ENCODE peak calls at places on chromosomes 7 and 10, in six cellular contexts. One of them, this sample, is unnamed.

GRCh38 chr7:159125944-159126248 is 18.8 kb downstream of the VIPR2 start:
- DNase-seq in colonic mucosa: no peak
- DNase-seq in fibroblast of lung: no peak
- DNase-seq in fibroblast of the aortic adventitia: no peak
- DNase-seq in C1 segment of cervical spinal cord: no peak
- DNase-seq in foreskin melanocyte: no peak
- DNase-seq in this sample: no peak

GRCh38 chr10:93461807-93462178 is 20.3 kb downstream of the MYOF start:
- DNase-seq in fibroblast of the aortic adventitia: peak; percentile 65
- DNase-seq in C1 segment of cervical spinal cord: no peak
- DNase-seq in colonic mucosa: no peak
- DNase-seq in fibroblast of lung: no peak
- DNase-seq in foreskin melanocyte: no peak
- DNase-seq in this sample: peak; percentile 78

GRCh38 chr10:60944159-60944909 is at the start of gene RHOBTB1:
- DNase-seq in foreskin melanocyte: peak; percentile 62
- DNase-seq in colonic mucosa: peak; percentile 71
- DNase-seq in C1 segment of cervical spinal cord: peak; percentile 87
- DNase-seq in fibroblast of the aortic adventitia: peak; percentile 76
- DNase-seq in fibroblast of lung: peak; percentile 84
- DNase-seq in this sample: peak; percentile 79

GRCh38 chr10:17607603-17608332 is 9.4 kb downstream of the HACD1 start:
- DNase-seq in foreskin melanocyte: peak; percentile 62
- DNase-seq in fibroblast of lung: peak; percentile 76
- DNase-seq in colonic mucosa: no peak
- DNase-seq in fibroblast of the aortic adventitia: peak; percentile 74
- DNase-seq in C1 segment of cervical spinal cord: no peak
- DNase-seq in this sample: no peak

GRCh38 chr10:90846746-90847145 is 11.1 kb downstream of the HTR7 start:
- DNase-seq in C1 segment of cervical spinal cord: no peak
- DNase-seq in colonic mucosa: no peak
- DNase-seq in fibroblast of the aortic adventitia: no peak
- DNase-seq in foreskin melanocyte: no peak
- DNase-seq in fibroblast of lung: no peak
- DNase-seq in this sample: no peak

GRCh38 chr7:130276796-130277762 is 10.4 kb downstream of the CPA2 start:
- DNase-seq in C1 segment of cervical spinal cord: no peak
- DNase-seq in fibroblast of the aortic adventitia: peak; percentile 66
- DNase-seq in foreskin melanocyte: peak; percentile 87
- DNase-seq in fibroblast of lung: peak; percentile 72
- DNase-seq in colonic mucosa: no peak
- DNase-seq in this sample: peak; percentile 54

GRCh38 chr10:110843031-110843430 is 28.7 kb upstream of the PDCD4 start:
- DNase-seq in fibroblast of lung: no peak
- DNase-seq in C1 segment of cervical spinal cord: no peak
- DNase-seq in colonic mucosa: peak; percentile 53
- DNase-seq in fibroblast of the aortic adventitia: no peak
- DNase-seq in foreskin melanocyte: no peak
- DNase-seq in this sample: no peak

GRCh38 chr7:1713502-1714484 is 43.7 kb downstream of the ELFN1 start:
- DNase-seq in colonic mucosa: no peak
- DNase-seq in C1 segment of cervical spinal cord: no peak
- DNase-seq in fibroblast of the aortic adventitia: no peak
- DNase-seq in fibroblast of lung: no peak
- DNase-seq in foreskin melanocyte: no peak
- DNase-seq in this sample: no peak

GRCh38 chr10:70549962-70550845 is 52.3 kb downstream of the PRF1 start:
- DNase-seq in fibroblast of lung: peak; percentile 69
- DNase-seq in foreskin melanocyte: peak; percentile 24
- DNase-seq in fibroblast of the aortic adventitia: peak; percentile 75
- DNase-seq in C1 segment of cervical spinal cord: peak; percentile 54
- DNase-seq in colonic mucosa: peak; percentile 69
- DNase-seq in this sample: peak; percentile 36

This sample was measured in MG63.